ENCODE peak calls at places on chromosome 2, in five cellular contexts. U is Calu3; D is astrocyte of the cerebellum; F is fibroblast of mammary gland; V is CD4-positive, alpha-beta T cell. J is an unnamed sample.

GRCh38 chr2:148922776-148923175 is 47.7 kb downstream of the KIF5C start:
- DNase-seq in F (no peak), V (no peak), U (no peak), D (no peak), J (no peak)

GRCh38 chr2:160583823-160584537 is 90.4 kb upstream of the RBMS1 start:
- DNase-seq in F (no peak), V (no peak), U (no peak), D (no peak), J (no peak)

GRCh38 chr2:29526587-29527586 is 394.5 kb downstream of the ALK start:
- DNase-seq in D (no peak), U (no peak), F (no peak), V (no peak), J (no peak)

GRCh38 chr2:63894167-63894566 is 52.5 kb downstream of the UGP2 start:
- DNase-seq in D (no peak), U (no peak), V (no peak), F (no peak), J (no peak)

GRCh38 chr2:159065891-159066290 is 97.5 kb downstream of the TANC1 start:
- DNase-seq in D (no peak), F (no peak), U (no peak), V (no peak), J (no peak)

GRCh38 chr2:44598330-44598729 is 236.6 kb downstream of the CAMKMT start:
- DNase-seq in F (no peak), D (no peak), V (no peak), U (no peak), J (no peak)

GRCh38 chr2:38581193-38582147 is 21.3 kb downstream of the HNRNPLL start:
- DNase-seq in U (peak; percentile 30), F (peak; percentile 87), V (peak; percentile 22), D (peak; percentile 70), J (no peak)

GRCh38 chr2:15802657-15803056 is 137.7 kb upstream of the MYCN start:
- DNase-seq in F (no peak), U (no peak), V (no peak), D (no peak), J (no peak)

GRCh38 chr2:229127471-229127870 is 143.6 kb downstream of the PID1 start:
- DNase-seq in D (no peak), U (no peak), F (no peak), V (no peak), J (no peak)

GRCh38 chr2:229129738-229130371 is 141.2 kb downstream of the PID1 start:
- DNase-seq in U (no peak), V (no peak), F (peak; percentile 41), D (no peak), J (no peak)

GRCh38 chr2:229130522-229130921 is 140.6 kb downstream of the PID1 start:
- DNase-seq in U (no peak), V (no peak), F (no peak), D (no peak), J (no peak)

GRCh38 chr2:229133155-229133772 is 137.8 kb downstream of the PID1 start:
- DNase-seq in F (peak; percentile 76), U (peak; percentile 41), D (peak; percentile 36), V (no peak), J (no peak)

GRCh38 chr2:229132236-229132635 is 138.9 kb downstream of the PID1 start:
- DNase-seq in D (no peak), V (no peak), U (no peak), F (no peak), J (no peak)
- TF ChIP-seq CTCF in D (no peak), V (no peak), U (no peak), F (no peak), J (no peak)

GRCh38 chr2:95348609-95349567 is 51.7 kb downstream of the KCNIP3 start:
- DNase-seq in V (no peak), D (no peak), U (no peak), F (peak; percentile 68), J (no peak)

GRCh38 chr2:95345415-95346235 is 48.5 kb downstream of the KCNIP3 start:
- DNase-seq in V (peak; percentile 51), D (peak; percentile 58), U (peak; percentile 93), F (peak; percentile 81), J (peak; percentile 82)

GRCh38 chr2:95346236-95346737 is 49.1 kb downstream of the KCNIP3 start:
- DNase-seq in V (no peak), D (no peak), F (peak; percentile 68), U (peak; percentile 64), J (no peak)

GRCh38 chr2:95347681-95348608 is 50.8 kb downstream of the KCNIP3 start:
- DNase-seq in V (no peak), F (no peak), U (no peak), D (no peak), J (no peak)

GRCh38 chr2:95346738-95347671 is 49.9 kb downstream of the KCNIP3 start:
- DNase-seq in V (no peak), U (peak; percentile 37), F (peak; percentile 6), D (no peak), J (no peak)
- TF ChIP-seq CTCF in V (no peak), U (no peak), F (no peak), D (no peak), J (no peak)

DNA sequence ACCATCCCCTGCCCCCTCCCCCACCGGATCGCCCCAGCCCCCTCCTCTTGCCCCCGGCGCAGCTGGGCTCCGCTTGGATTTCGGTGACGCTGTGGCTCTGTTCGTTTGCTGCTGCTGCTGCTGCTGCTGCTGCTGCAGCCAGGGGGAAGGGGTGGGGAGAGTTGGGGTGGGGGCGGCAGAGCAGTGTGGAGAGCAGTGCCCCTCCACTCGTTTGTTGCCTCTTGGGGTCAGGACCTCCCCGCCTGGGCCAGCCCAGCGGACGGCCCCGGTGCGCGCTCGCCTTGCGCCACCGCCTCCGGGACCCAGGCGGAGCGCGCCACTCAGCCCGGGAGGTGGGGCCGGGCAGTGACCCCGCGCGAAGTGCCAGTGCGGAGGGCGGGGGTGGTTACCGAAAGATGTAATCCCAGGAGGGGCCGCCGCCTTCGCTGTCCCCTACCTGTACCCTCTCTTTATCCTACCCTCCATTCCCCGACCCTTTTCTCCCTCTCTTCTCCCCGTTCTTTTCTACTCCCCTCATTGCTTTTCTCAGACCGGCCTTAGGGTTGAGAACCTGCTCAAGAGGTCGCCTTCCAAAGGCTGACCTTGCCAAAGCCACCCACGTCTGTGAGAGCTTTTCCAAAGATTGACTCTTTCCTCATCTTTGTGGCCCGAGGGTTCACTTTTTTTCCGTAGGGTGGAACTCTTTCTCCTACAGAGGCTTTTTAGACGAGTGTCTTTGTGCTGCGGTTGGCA is 187.6 kb upstream of the FANCL start:
- DNase-seq in V (no peak), D (no peak), F (no peak), U (peak; percentile 28), J (peak; percentile 58)
- TF ChIP-seq CTCF in V (no peak), D (no peak), F (no peak), U (no peak), J (no peak)

DNA sequence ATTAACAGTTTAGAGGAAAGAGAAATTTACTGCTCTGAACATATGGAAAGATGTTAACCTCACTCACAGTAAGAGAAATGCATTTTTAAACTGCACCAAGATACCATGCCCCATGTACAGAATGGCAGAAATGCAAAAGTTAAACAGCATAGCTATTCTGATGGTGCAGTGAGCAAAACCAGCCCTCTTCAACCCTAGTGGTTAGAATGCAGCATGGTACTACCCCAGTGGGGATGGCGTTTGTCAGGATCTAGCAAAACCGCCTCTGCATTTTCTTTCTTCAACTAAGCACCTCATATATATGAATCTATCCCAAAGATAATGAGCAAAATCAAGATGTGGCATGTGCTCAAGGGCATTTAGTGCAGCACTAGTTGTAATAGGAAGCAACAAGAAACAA is 98.0 kb downstream of the MGAT5 start:
- DNase-seq in D (no peak), F (no peak), V (no peak), U (no peak), J (no peak)
- TF ChIP-seq CTCF in D (no peak), F (no peak), V (no peak), U (no peak), J (peak; percentile 17)

DNA sequence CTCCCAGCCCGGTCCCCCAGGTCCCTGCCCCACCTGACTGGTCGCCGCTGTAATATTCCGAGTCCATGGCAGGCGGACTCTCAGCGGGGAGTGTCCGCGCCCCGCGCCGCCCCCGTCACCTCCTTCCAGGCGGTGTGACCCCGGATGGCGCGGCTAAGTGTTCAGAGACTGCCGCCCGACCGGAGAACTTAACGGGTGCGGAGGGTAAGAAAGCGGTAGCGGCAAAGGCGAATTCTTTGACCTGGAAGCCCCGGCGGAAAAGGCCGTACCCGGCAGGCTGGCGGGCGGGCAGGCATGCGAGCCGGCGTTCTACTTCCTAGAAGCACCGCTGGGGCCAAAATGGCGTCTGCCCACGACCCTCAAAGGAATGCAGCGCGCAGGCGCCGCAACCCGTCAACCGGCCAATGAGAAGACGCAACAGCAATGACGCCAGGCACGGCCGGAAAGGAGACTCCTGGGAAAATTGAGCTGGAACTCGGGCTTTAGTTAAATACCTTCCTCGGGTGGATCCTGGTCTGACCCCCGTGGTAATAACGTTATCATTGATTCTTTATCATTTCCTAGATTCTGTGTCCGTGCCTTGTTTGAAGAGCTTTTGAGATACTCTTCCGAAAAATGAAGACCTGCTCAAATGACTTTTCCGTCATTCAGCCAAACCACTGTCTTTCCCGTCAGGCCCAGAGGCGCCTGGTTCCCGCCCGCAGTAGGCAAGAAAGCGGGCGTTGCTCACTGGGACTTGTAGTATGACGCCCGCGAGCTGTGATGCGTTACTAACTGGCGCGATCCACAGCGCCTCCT is at the start of gene IWS1:
- DNase-seq in V (peak; percentile 84), F (peak; percentile 95), D (peak; percentile 94), U (peak; percentile 93), J (peak; percentile 88)
- TF ChIP-seq CTCF in V (no peak), F (no peak), D (peak; percentile 13), U (no peak), J (peak; percentile 37)

GRCh38 chr2:86808315-86809161 is 17.8 kb upstream of the CD8A start:
- DNase-seq in V (peak; percentile 86), D (peak; percentile 43), F (peak; percentile 72), U (peak; percentile 95), J (peak; percentile 94)

GRCh38 chr2:86807121-86807461 is 16.4 kb upstream of the CD8A start:
- DNase-seq in U (no peak), D (no peak), V (no peak), F (no peak), J (no peak)

GRCh38 chr2:86806059-86806857 is 15.5 kb upstream of the CD8A start:
- DNase-seq in D (no peak), U (no peak), F (no peak), V (no peak), J (no peak)

GRCh38 chr2:86809481-86810121 is 18.9 kb upstream of the CD8A start:
- DNase-seq in U (no peak), F (no peak), V (no peak), D (no peak), J (no peak)

GRCh38 chr2:86807462-86808275 is 17.0 kb upstream of the CD8A start:
- DNase-seq in F (peak; percentile 9), V (no peak), U (peak; percentile 78), D (no peak), J (peak; percentile 44)
- TF ChIP-seq CTCF in F (no peak), V (no peak), U (no peak), D (no peak), J (no peak)

GRCh38 chr2:228444156-228444555 is 262.7 kb upstream of the SPHKAP start:
- DNase-seq in F (no peak), D (no peak), V (no peak), U (no peak), J (no peak)
- TF ChIP-seq CTCF in F (no peak), D (no peak), V (no peak), U (no peak), J (no peak)

GRCh38 chr2:128735296-128735960 is 416.8 kb upstream of the HS6ST1 start:
- DNase-seq in F (no peak), U (no peak), D (no peak), V (no peak), J (no peak)
- TF ChIP-seq CTCF in F (no peak), U (no peak), D (no peak), V (no peak), J (no peak)

J was measured in progenitor cell of endocrine pancreas.